ENCODE peak calls at places on chromosomes 7 and 10, in six cellular contexts. L, S, M, K, X and R are unnamed samples. For H3K27me3, the result is how much of the 10 kb centered on the place peaks cover.

GRCh38 chr7:92409357-92409756 is 37.9 kb upstream of the GATAD1 start:
- DNase-seq in L (no peak), S (no peak), M (no peak), X (no peak), K (no peak), R (no peak)

GRCh38 chr7:2594599-2594998 is 35.8 kb downstream of the IQCE start:
- DNase-seq in X (no peak), L (no peak), S (no peak), M (no peak), K (no peak), R (no peak)

GRCh38 chr10:124740374-124741280 is 3.6 kb downstream of the FAM53B start:
- DNase-seq in S (peak), L (no peak), M (peak), X (no peak), K (no peak), R (peak)

GRCh38 chr10:37854606-37855005 is 2.8 kb downstream of the ZNF248 start:
- DNase-seq in M (no peak), K (no peak), X (no peak), S (no peak), L (no peak), R (no peak)

GRCh38 chr7:87876759-87877234 is 504 bp downstream of the DBF4 start:
- DNase-seq in M (peak), X (peak), L (peak), K (peak), S (peak), R (peak)

GRCh38 chr7:131370523-131370968 is 42.9 kb downstream of the MKLN1 start:
- DNase-seq in L (no peak), M (no peak), X (peak), K (no peak), S (no peak), R (no peak)

GRCh38 chr7:127766831-127767489 is 115.0 kb downstream of the SND1 start:
- DNase-seq in L (no peak), K (no peak), X (no peak), S (no peak), M (no peak), R (no peak)

GRCh38 chr7:112272921-112273561 is 66.5 kb downstream of the ZNF277 start:
- DNase-seq in S (peak), L (no peak), X (no peak), K (no peak), M (no peak), R (peak)

DNA sequence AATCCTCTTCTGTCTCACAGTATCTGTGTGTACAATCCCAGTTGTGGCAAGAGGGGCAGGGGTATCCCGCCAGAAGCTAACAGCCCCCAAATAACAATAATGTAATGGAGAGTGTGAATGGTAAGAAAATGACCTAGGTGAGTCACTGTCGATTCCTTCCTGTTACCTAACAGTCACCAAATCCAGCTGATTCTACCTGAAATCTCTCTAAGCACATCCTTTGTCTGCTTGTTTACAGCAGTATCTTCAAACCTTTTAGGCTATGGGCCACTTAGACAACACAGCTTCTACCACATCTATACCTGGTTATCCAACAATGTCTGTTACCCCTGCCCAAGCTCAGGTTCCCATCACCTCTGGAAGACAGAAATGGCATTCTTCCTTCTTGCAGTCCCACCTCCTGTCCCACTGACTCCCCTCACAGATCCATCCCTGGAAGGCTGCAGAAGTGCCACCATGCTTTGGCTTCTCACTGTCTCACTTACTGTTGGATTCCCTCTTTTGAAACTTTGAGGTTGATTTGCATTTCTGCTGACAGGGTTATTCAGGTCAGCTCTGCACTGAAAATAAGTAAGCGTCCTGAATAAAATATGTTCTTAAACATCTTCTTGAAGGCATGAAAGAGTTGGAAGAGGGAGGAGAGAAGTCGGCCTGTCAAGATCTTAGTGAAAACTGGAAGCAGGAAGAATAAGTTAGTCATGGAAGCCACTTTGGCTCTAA is 13.1 kb downstream of the PIP4K2A start:
- DNase-seq in S (no peak), L (no peak), K (no peak), X (no peak), M (no peak), R (no peak)
- TF ChIP-seq CTCF in S (no peak), L (no peak), K (no peak), X (no peak), M (no peak), R (no peak)

GRCh38 chr10:133378251-133379096 is 588 bp upstream of the PAOX start:
- DNase-seq in K (peak), L (peak), X (no peak), S (peak), M (peak), R (peak)
- H3K27me3 ChIP-seq in K (under half), L (under half), X (under half), S (under half), M (under half), R (under half)

GRCh38 chr10:47289921-47290320 is 10.1 kb upstream of the GDF10 start:
- DNase-seq in L (no peak), K (no peak), M (no peak), S (no peak), X (no peak), R (no peak)
- H3K27ac ChIP-seq in L (no peak), K (no peak), M (no peak), S (no peak), X (no peak), R (no peak)

GRCh38 chr10:6721480-6721879 is 141.4 kb upstream of the PRKCQ start:
- DNase-seq in M (peak), X (peak), L (peak), K (no peak), S (no peak), R (no peak)
- TF ChIP-seq CTCF in M (no peak), X (peak), L (peak), K (no peak), S (no peak), R (no peak)

GRCh38 chr10:117468665-117469064 is 73.9 kb upstream of the EMX2 start:
- DNase-seq in X (no peak), L (no peak), S (no peak), K (no peak), M (no peak), R (no peak)
- H3K27me3 ChIP-seq in X (under half), L (under half), S (under half), K (under half), M (under half), R (under half)